ENCODE peak calls at places on chromosomes 12 and 14, in eight cellular contexts. R is kidney tubule cell; L is CD8-positive, alpha-beta T cell; C is activated naive CD8-positive, alpha-beta T cell treated with anti-CD3 and anti-CD28 coated beads, Interleukin-2, amount 50 U/mL, for 24 hours; E is A549; T is stimulated activated CD4-positive, alpha-beta T cell treated with anti-CD3 and anti-CD28 coated beads, TNF-alpha, amount 100 ng/mL, for 1 hour; B is A172; H is mesenchymal stem cell. M is an unnamed sample.
A peak's percentile ranks its signal among the peaks of the same experiment; 100 is the strongest.

GRCh38 chr14:104656014-104656714 is 33.3 kb upstream of the INF2 start:
- DNase-seq in B (no peak), R (no peak), E (no peak), H (no peak), T (no peak), L (no peak), C (no peak), M (no peak)

GRCh38 chr12:77795699-77796098 is 35.0 kb upstream of the NAV3 start:
- DNase-seq in T (no peak), B (no peak), C (no peak), R (no peak), L (no peak), E (no peak), H (peak; percentile 20), M (no peak)

GRCh38 chr12:128261757-128262156 is 5.2 kb upstream of the TMEM132C start:
- DNase-seq in T (no peak), B (no peak), C (no peak), R (no peak), H (no peak), E (no peak), L (no peak), M (no peak)

GRCh38 chr14:92692822-92693226 is 55.6 kb downstream of the LGMN start:
- DNase-seq in C (no peak), H (peak; percentile 13), L (no peak), T (no peak), R (peak; percentile 59), B (peak; percentile 30), E (peak; percentile 27), M (no peak)

GRCh38 chr12:119151445-119151844 is 27.3 kb upstream of the HSPB8 start:
- DNase-seq in C (no peak), L (no peak), B (no peak), E (no peak), R (no peak), T (no peak), H (no peak), M (no peak)

GRCh38 chr14:51304956-51305355 is 64.9 kb downstream of the TMX1 start:
- DNase-seq in B (peak; percentile 92), C (peak; percentile 15), R (peak; percentile 96), L (no peak), T (no peak), H (peak; percentile 99), E (peak; percentile 49), M (peak; percentile 50)

GRCh38 chr12:120479458-120479857 is 9.9 kb upstream of the SRSF9 start:
- DNase-seq in B (no peak), H (no peak), E (no peak), R (no peak), C (no peak), T (no peak), L (no peak), M (no peak)

GRCh38 chr12:64992641-64993040 is 128.5 kb downstream of the WIF1 start:
- DNase-seq in L (no peak), R (peak; percentile 74), H (no peak), B (no peak), T (no peak), C (no peak), E (no peak), M (no peak)

GRCh38 chr12:51749201-51749985 is 99.1 kb downstream of the FIGNL2 start:
- DNase-seq in R (no peak), T (no peak), H (no peak), L (no peak), E (no peak), C (no peak), B (no peak), M (no peak)

GRCh38 chr12:50925342-50925651 is 27.0 kb upstream of the HIGD1C start:
- DNase-seq in B (no peak), E (no peak), T (no peak), R (no peak), L (no peak), H (no peak), C (no peak), M (no peak)

GRCh38 chr12:132323171-132324010 is 6.0 kb downstream of the GALNT9 start:
- DNase-seq in R (no peak), T (no peak), C (peak; percentile 8), B (no peak), E (no peak), H (no peak), L (no peak), M (no peak)

GRCh38 chr14:37969511-37969979 is 238.2 kb upstream of the SSTR1 start:
- DNase-seq in L (no peak), E (no peak), T (no peak), R (no peak), B (no peak), C (no peak), H (no peak), M (no peak)

GRCh38 chr12:94795053-94795452 is 144.7 kb upstream of the TMCC3 start:
- DNase-seq in H (no peak), T (no peak), B (no peak), C (no peak), R (no peak), E (no peak), L (no peak), M (no peak)

GRCh38 chr12:75585309-75585708 is 73.9 kb upstream of the KRR1 start:
- DNase-seq in T (no peak), E (peak; percentile 39), L (no peak), B (peak; percentile 83), H (peak; percentile 70), R (peak; percentile 61), C (no peak), M (peak; percentile 68)

GRCh38 chr12:16258963-16259362 is 18.5 kb downstream of the SLC15A5 start:
- DNase-seq in B (no peak), L (no peak), E (no peak), C (no peak), H (no peak), R (peak; percentile 26), T (no peak), M (no peak)

GRCh38 chr14:95408731-95409471 is 89.2 kb upstream of the CLMN start:
- DNase-seq in T (no peak), H (no peak), C (no peak), B (no peak), L (no peak), R (no peak), E (no peak), M (no peak)

GRCh38 chr14:101834387-101835165 is 73.1 kb downstream of the PPP2R5C start:
- DNase-seq in H (peak; percentile 73), R (no peak), L (no peak), B (no peak), C (no peak), E (peak; percentile 16), T (no peak), M (no peak)

GRCh38 chr12:62379026-62379722 is 87.5 kb upstream of the MON2 start:
- DNase-seq in L (no peak), E (no peak), C (no peak), H (no peak), B (no peak), R (no peak), T (no peak), M (no peak)

GRCh38 chr14:75831455-75831854 is 150.3 kb downstream of the TGFB3 start:
- DNase-seq in H (no peak), T (no peak), B (no peak), R (peak; percentile 41), L (peak; percentile 4), C (peak; percentile 10), E (peak; percentile 5), M (no peak)

GRCh38 chr12:109586385-109587296 is 13.0 kb downstream of the MVK start:
- DNase-seq in B (no peak), R (no peak), T (no peak), E (peak; percentile 45), C (no peak), L (no peak), H (no peak), M (no peak)

M was measured in RKO.